ENCODE peak calls at places on chromosomes 11 and 22, in nine cellular contexts. One of them, this sample, is unnamed.

GRCh38 chr11:35711173-35711910 is 48.8 kb downstream of the TRIM44 start:
- DNase-seq in HCT116: no peak
- DNase-seq in ovary: no peak
- DNase-seq in tibial nerve: no peak
- DNase-seq in lower leg skin: no peak
- DNase-seq in adrenal gland: no peak
- DNase-seq in body of pancreas: no peak
- DNase-seq in H1: no peak
- DNase-seq in testis: no peak
- DNase-seq in this sample: no peak

GRCh38 chr11:86172894-86173293 is 71.7 kb upstream of the EED start:
- DNase-seq in tibial nerve: no peak
- DNase-seq in HCT116: no peak
- DNase-seq in ovary: no peak
- DNase-seq in lower leg skin: no peak
- DNase-seq in H1: no peak
- DNase-seq in body of pancreas: no peak
- DNase-seq in adrenal gland: no peak
- DNase-seq in testis: no peak
- DNase-seq in this sample: no peak

GRCh38 chr11:68509105-68509504 is 48.6 kb downstream of the PPP6R3 start:
- DNase-seq in body of pancreas: no peak
- DNase-seq in tibial nerve: no peak
- DNase-seq in HCT116: no peak
- DNase-seq in lower leg skin: no peak
- DNase-seq in adrenal gland: no peak
- DNase-seq in H1: no peak
- DNase-seq in testis: no peak
- DNase-seq in ovary: no peak
- DNase-seq in this sample: no peak

GRCh38 chr11:15769203-15769602 is 587.1 kb downstream of the SOX6 start:
- DNase-seq in testis: no peak
- DNase-seq in H1: no peak
- DNase-seq in body of pancreas: peak; percentile 67
- DNase-seq in ovary: no peak
- DNase-seq in adrenal gland: no peak
- DNase-seq in tibial nerve: no peak
- DNase-seq in HCT116: no peak
- DNase-seq in lower leg skin: no peak
- DNase-seq in this sample: no peak

GRCh38 chr11:102591160-102591718 is 33.9 kb downstream of the MMP20 start:
- DNase-seq in adrenal gland: no peak
- DNase-seq in H1: no peak
- DNase-seq in body of pancreas: no peak
- DNase-seq in HCT116: no peak
- DNase-seq in testis: no peak
- DNase-seq in ovary: no peak
- DNase-seq in tibial nerve: no peak
- DNase-seq in lower leg skin: no peak
- DNase-seq in this sample: no peak

GRCh38 chr11:45798793-45799441 is 6.0 kb upstream of the SLC35C1 start:
- DNase-seq in tibial nerve: no peak
- DNase-seq in ovary: no peak
- DNase-seq in lower leg skin: no peak
- DNase-seq in H1: peak; percentile 39
- DNase-seq in adrenal gland: no peak
- DNase-seq in HCT116: no peak
- DNase-seq in testis: no peak
- DNase-seq in body of pancreas: no peak
- DNase-seq in this sample: no peak

GRCh38 chr22:47966316-47966715 is 1203.9 kb downstream of the TBC1D22A start:
- DNase-seq in testis: no peak
- DNase-seq in ovary: no peak
- DNase-seq in H1: no peak
- DNase-seq in body of pancreas: no peak
- DNase-seq in HCT116: no peak
- DNase-seq in tibial nerve: no peak
- DNase-seq in lower leg skin: no peak
- DNase-seq in adrenal gland: no peak
- DNase-seq in this sample: no peak

GRCh38 chr22:35777335-35777975 is 59.8 kb downstream of the APOL5 start:
- DNase-seq in lower leg skin: no peak
- DNase-seq in HCT116: no peak
- DNase-seq in H1: no peak
- DNase-seq in tibial nerve: no peak
- DNase-seq in body of pancreas: no peak
- DNase-seq in adrenal gland: no peak
- DNase-seq in testis: no peak
- DNase-seq in ovary: no peak
- DNase-seq in this sample: no peak

GRCh38 chr22:20420157-20420842 is 17.3 kb downstream of the SCARF2 start:
- DNase-seq in lower leg skin: no peak
- DNase-seq in tibial nerve: no peak
- DNase-seq in HCT116: no peak
- DNase-seq in body of pancreas: no peak
- DNase-seq in adrenal gland: no peak
- DNase-seq in testis: no peak
- DNase-seq in ovary: no peak
- DNase-seq in H1: no peak
- DNase-seq in this sample: no peak

GRCh38 chr22:20414450-20414849 is 20.5 kb downstream of the ZNF74 start:
- DNase-seq in tibial nerve: no peak
- DNase-seq in adrenal gland: no peak
- DNase-seq in H1: no peak
- DNase-seq in HCT116: no peak
- DNase-seq in ovary: no peak
- DNase-seq in lower leg skin: no peak
- DNase-seq in testis: no peak
- DNase-seq in body of pancreas: no peak
- DNase-seq in this sample: no peak

GRCh38 chr22:20419664-20419951 is 18.0 kb downstream of the SCARF2 start:
- DNase-seq in HCT116: no peak
- DNase-seq in lower leg skin: no peak
- DNase-seq in adrenal gland: no peak
- DNase-seq in body of pancreas: no peak
- DNase-seq in ovary: no peak
- DNase-seq in testis: no peak
- DNase-seq in tibial nerve: no peak
- DNase-seq in H1: no peak
- DNase-seq in this sample: no peak

GRCh38 chr22:20421507-20421874 is 16.1 kb downstream of the SCARF2 start:
- DNase-seq in adrenal gland: no peak
- DNase-seq in ovary: no peak
- DNase-seq in tibial nerve: no peak
- DNase-seq in testis: no peak
- DNase-seq in HCT116: no peak
- DNase-seq in body of pancreas: no peak
- DNase-seq in H1: no peak
- DNase-seq in lower leg skin: no peak
- DNase-seq in this sample: no peak

GRCh38 chr22:20418211-20418788 is 19.3 kb downstream of the SCARF2 start:
- DNase-seq in tibial nerve: peak; percentile 71
- DNase-seq in ovary: peak; percentile 86
- DNase-seq in HCT116: peak; percentile 63
- DNase-seq in testis: peak; percentile 88
- DNase-seq in lower leg skin: peak; percentile 73
- DNase-seq in H1: peak; percentile 87
- DNase-seq in adrenal gland: peak; percentile 84
- DNase-seq in body of pancreas: peak; percentile 79
- DNase-seq in this sample: peak; percentile 80
- TF ChIP-seq POLR2A in tibial nerve: no peak
- TF ChIP-seq POLR2A in ovary: no peak
- TF ChIP-seq POLR2A in HCT116: no peak
- TF ChIP-seq POLR2A in testis: no peak
- TF ChIP-seq POLR2A in lower leg skin: no peak
- TF ChIP-seq POLR2A in H1: no peak
- TF ChIP-seq POLR2A in adrenal gland: no peak
- TF ChIP-seq POLR2A in body of pancreas: no peak
- TF ChIP-seq POLR2A in this sample: no peak

GRCh38 chr11:62574363-62575057 is 819 bp upstream of the EEF1G start:
- DNase-seq in testis: peak; percentile 58
- DNase-seq in lower leg skin: no peak
- DNase-seq in adrenal gland: peak; percentile 38
- DNase-seq in body of pancreas: peak; percentile 38
- DNase-seq in H1: no peak
- DNase-seq in ovary: peak; percentile 50
- DNase-seq in HCT116: no peak
- DNase-seq in tibial nerve: no peak
- DNase-seq in this sample: no peak

GRCh38 chr11:62572431-62572830 is 1.3 kb downstream of the EEF1G start:
- DNase-seq in ovary: no peak
- DNase-seq in HCT116: no peak
- DNase-seq in H1: no peak
- DNase-seq in testis: no peak
- DNase-seq in body of pancreas: no peak
- DNase-seq in adrenal gland: no peak
- DNase-seq in lower leg skin: no peak
- DNase-seq in tibial nerve: no peak
- DNase-seq in this sample: no peak

GRCh38 chr11:62575156-62575555 is 1.5 kb upstream of the EEF1G start:
- DNase-seq in H1: no peak
- DNase-seq in adrenal gland: no peak
- DNase-seq in HCT116: no peak
- DNase-seq in testis: no peak
- DNase-seq in lower leg skin: no peak
- DNase-seq in tibial nerve: no peak
- DNase-seq in body of pancreas: peak; percentile 64
- DNase-seq in ovary: no peak
- DNase-seq in this sample: no peak

GRCh38 chr11:62573006-62573591 is 592 bp downstream of the EEF1G start:
- DNase-seq in tibial nerve: no peak
- DNase-seq in H1: no peak
- DNase-seq in adrenal gland: peak; percentile 44
- DNase-seq in ovary: no peak
- DNase-seq in testis: peak; percentile 47
- DNase-seq in lower leg skin: no peak
- DNase-seq in HCT116: no peak
- DNase-seq in body of pancreas: no peak
- DNase-seq in this sample: no peak

GRCh38 chr11:62573592-62574362 is at the start of gene EEF1G:
- DNase-seq in lower leg skin: peak; percentile 99
- DNase-seq in body of pancreas: peak; percentile 100
- DNase-seq in HCT116: peak; percentile 99
- DNase-seq in testis: peak; percentile 100
- DNase-seq in H1: peak; percentile 96
- DNase-seq in ovary: peak; percentile 98
- DNase-seq in adrenal gland: peak; percentile 99
- DNase-seq in tibial nerve: peak; percentile 98
- DNase-seq in this sample: peak; percentile 97
- TF ChIP-seq POLR2A in lower leg skin: no peak
- TF ChIP-seq POLR2A in body of pancreas: peak; percentile 87
- TF ChIP-seq POLR2A in HCT116: peak; percentile 79
- TF ChIP-seq POLR2A in testis: peak; percentile 74
- TF ChIP-seq POLR2A in H1: peak; percentile 86
- TF ChIP-seq POLR2A in ovary: peak; percentile 66
- TF ChIP-seq POLR2A in adrenal gland: peak; percentile 63
- TF ChIP-seq POLR2A in tibial nerve: peak; percentile 93
- TF ChIP-seq POLR2A in this sample: peak; percentile 91

GRCh38 chr11:95608093-95608492 is 181.5 kb downstream of the FAM76B start:
- DNase-seq in HCT116: no peak
- DNase-seq in tibial nerve: no peak
- DNase-seq in testis: no peak
- DNase-seq in adrenal gland: no peak
- DNase-seq in ovary: no peak
- DNase-seq in H1: no peak
- DNase-seq in lower leg skin: no peak
- DNase-seq in body of pancreas: no peak
- DNase-seq in this sample: no peak

GRCh38 chr11:95606824-95607223 is 182.8 kb downstream of the FAM76B start:
- DNase-seq in H1: no peak
- DNase-seq in ovary: no peak
- DNase-seq in testis: no peak
- DNase-seq in adrenal gland: no peak
- DNase-seq in tibial nerve: no peak
- DNase-seq in lower leg skin: no peak
- DNase-seq in body of pancreas: no peak
- DNase-seq in HCT116: no peak
- DNase-seq in this sample: no peak

DNA sequence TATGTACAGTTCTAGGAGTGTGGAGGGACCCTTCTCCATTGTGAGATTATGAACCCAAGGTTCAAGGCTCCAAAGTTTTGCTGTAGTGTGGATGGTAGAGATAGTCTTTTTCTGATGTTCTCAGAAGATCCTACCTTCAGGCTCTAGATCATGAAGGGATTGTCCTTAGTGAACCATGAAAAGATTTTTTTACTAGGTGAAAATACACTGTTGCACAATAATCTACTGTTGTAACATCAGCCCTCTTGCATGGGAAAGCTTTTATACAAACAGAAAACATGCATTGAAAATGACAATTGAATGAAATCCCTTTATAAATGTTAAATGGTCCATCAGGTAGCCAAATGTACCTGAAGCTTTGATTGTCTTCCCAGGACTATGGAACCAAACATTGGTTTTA is 177.8 kb downstream of the FAM76B start:
- DNase-seq in lower leg skin: no peak
- DNase-seq in adrenal gland: no peak
- DNase-seq in testis: no peak
- DNase-seq in HCT116: no peak
- DNase-seq in body of pancreas: no peak
- DNase-seq in H1: no peak
- DNase-seq in ovary: no peak
- DNase-seq in tibial nerve: no peak
- DNase-seq in this sample: no peak
- TF ChIP-seq POLR2A in lower leg skin: no peak
- TF ChIP-seq POLR2A in adrenal gland: no peak
- TF ChIP-seq POLR2A in testis: no peak
- TF ChIP-seq POLR2A in HCT116: no peak
- TF ChIP-seq POLR2A in body of pancreas: no peak
- TF ChIP-seq POLR2A in H1: no peak
- TF ChIP-seq POLR2A in ovary: no peak
- TF ChIP-seq POLR2A in tibial nerve: no peak
- TF ChIP-seq POLR2A in this sample: no peak

DNA sequence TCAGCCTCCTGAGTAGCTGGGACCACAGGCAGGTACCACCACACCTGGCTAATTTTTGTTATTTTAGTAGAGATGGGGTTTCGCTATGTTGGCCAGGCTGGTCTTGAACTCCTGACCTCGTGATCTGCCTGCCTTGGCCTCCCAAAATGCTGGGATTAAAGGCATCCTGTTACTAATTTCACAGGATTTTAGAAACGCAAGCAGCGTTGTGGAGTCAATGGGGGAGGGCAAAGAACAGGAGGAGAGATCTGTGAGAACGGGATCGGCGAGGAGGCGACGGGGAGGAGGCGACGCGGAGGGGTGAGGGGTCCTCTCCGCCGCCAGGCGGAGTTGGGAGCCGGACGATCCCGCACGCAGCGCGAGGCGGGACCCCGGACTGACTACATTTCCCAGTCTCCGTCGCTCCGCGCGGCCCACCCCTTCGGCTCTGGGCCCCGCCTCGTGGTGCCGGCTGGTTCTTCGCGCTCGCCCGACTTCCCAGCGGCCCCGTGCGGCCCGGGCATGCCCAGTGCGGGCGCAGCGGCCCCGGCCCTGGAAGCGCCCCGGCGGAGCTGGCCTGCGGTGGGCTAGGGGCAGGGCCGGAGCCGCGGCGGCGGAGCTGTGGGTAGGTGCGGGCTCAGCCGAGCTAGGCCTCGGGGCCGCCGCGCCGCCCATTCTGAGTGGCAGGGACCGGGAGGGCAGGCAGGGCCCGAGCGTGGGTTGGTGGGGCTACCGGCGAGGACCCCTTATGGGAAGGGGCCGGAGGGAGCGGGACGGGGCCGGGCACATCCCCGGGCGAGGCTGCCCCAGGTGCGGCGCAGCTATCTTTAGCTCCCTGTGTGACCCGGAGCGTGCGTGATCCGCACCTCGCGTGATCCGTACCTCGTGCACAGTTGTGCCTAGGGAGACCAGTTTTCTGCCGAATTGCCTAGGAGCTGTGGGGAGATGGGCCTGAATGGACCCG is at the start of gene EI24:
- DNase-seq in ovary: peak; percentile 87
- DNase-seq in lower leg skin: peak; percentile 82
- DNase-seq in tibial nerve: peak; percentile 77
- DNase-seq in H1: peak; percentile 91
- DNase-seq in adrenal gland: peak; percentile 93
- DNase-seq in HCT116: peak; percentile 84
- DNase-seq in body of pancreas: peak; percentile 94
- DNase-seq in testis: peak; percentile 93
- DNase-seq in this sample: peak; percentile 77
- TF ChIP-seq POLR2A in ovary: peak; percentile 42
- TF ChIP-seq POLR2A in lower leg skin: no peak
- TF ChIP-seq POLR2A in tibial nerve: peak; percentile 76
- TF ChIP-seq POLR2A in H1: peak; percentile 78
- TF ChIP-seq POLR2A in adrenal gland: peak; percentile 79
- TF ChIP-seq POLR2A in HCT116: no peak
- TF ChIP-seq POLR2A in body of pancreas: peak; percentile 58
- TF ChIP-seq POLR2A in testis: no peak
- TF ChIP-seq POLR2A in this sample: peak; percentile 87